ENCODE peak calls at places on chromosomes 7 and 10, in ten cellular contexts. One of them, this sample, is unnamed.

GRCh38 chr7:37377231-37377630 is 71.4 kb downstream of the ELMO1 start:
- DNase-seq in RPMI7951: no peak
- DNase-seq in brain microvascular endothelial cell: no peak
- DNase-seq in uterus: no peak
- DNase-seq in T-helper 1 cell: no peak
- DNase-seq in stimulated activated CD8-positive, alpha-beta memory T cell treated with anti-CD3 and anti-CD28 coated beads, Interleukin-7, amount 100 ng/mL, for 48 hours: no peak
- DNase-seq in memory B cell: no peak
- DNase-seq in NCI-H1105: no peak
- DNase-seq in stimulated activated CD4-positive, alpha-beta T cell treated with anti-CD3 and anti-CD28 coated beads, Interleukin-4, amount 100 ng/mL, for 48 hours: no peak
- DNase-seq in breast epithelium: no peak
- DNase-seq in this sample: no peak

GRCh38 chr10:43055991-43056567 is 20.8 kb upstream of the RET start:
- DNase-seq in stimulated activated CD8-positive, alpha-beta memory T cell treated with anti-CD3 and anti-CD28 coated beads, Interleukin-7, amount 100 ng/mL, for 48 hours: no peak
- DNase-seq in memory B cell: no peak
- DNase-seq in brain microvascular endothelial cell: no peak
- DNase-seq in NCI-H1105: no peak
- DNase-seq in RPMI7951: no peak
- DNase-seq in T-helper 1 cell: no peak
- DNase-seq in stimulated activated CD4-positive, alpha-beta T cell treated with anti-CD3 and anti-CD28 coated beads, Interleukin-4, amount 100 ng/mL, for 48 hours: no peak
- DNase-seq in breast epithelium: no peak
- DNase-seq in uterus: no peak
- DNase-seq in this sample: no peak

GRCh38 chr7:100691676-100692577 is 2.1 kb downstream of the GIGYF1 start:
- DNase-seq in T-helper 1 cell: peak
- DNase-seq in stimulated activated CD8-positive, alpha-beta memory T cell treated with anti-CD3 and anti-CD28 coated beads, Interleukin-7, amount 100 ng/mL, for 48 hours: peak
- DNase-seq in brain microvascular endothelial cell: peak
- DNase-seq in uterus: peak
- DNase-seq in NCI-H1105: peak
- DNase-seq in memory B cell: peak
- DNase-seq in breast epithelium: peak
- DNase-seq in RPMI7951: peak
- DNase-seq in stimulated activated CD4-positive, alpha-beta T cell treated with anti-CD3 and anti-CD28 coated beads, Interleukin-4, amount 100 ng/mL, for 48 hours: peak
- DNase-seq in this sample: peak

GRCh38 chr10:12337973-12338372 is 11.4 kb upstream of the CAMK1D start:
- DNase-seq in NCI-H1105: no peak
- DNase-seq in RPMI7951: peak
- DNase-seq in brain microvascular endothelial cell: no peak
- DNase-seq in T-helper 1 cell: no peak
- DNase-seq in uterus: no peak
- DNase-seq in stimulated activated CD4-positive, alpha-beta T cell treated with anti-CD3 and anti-CD28 coated beads, Interleukin-4, amount 100 ng/mL, for 48 hours: no peak
- DNase-seq in memory B cell: no peak
- DNase-seq in breast epithelium: no peak
- DNase-seq in stimulated activated CD8-positive, alpha-beta memory T cell treated with anti-CD3 and anti-CD28 coated beads, Interleukin-7, amount 100 ng/mL, for 48 hours: no peak
- DNase-seq in this sample: no peak

GRCh38 chr7:130154501-130155317 is 50.5 kb downstream of the TMEM209 start:
- DNase-seq in stimulated activated CD4-positive, alpha-beta T cell treated with anti-CD3 and anti-CD28 coated beads, Interleukin-4, amount 100 ng/mL, for 48 hours: no peak
- DNase-seq in brain microvascular endothelial cell: no peak
- DNase-seq in stimulated activated CD8-positive, alpha-beta memory T cell treated with anti-CD3 and anti-CD28 coated beads, Interleukin-7, amount 100 ng/mL, for 48 hours: no peak
- DNase-seq in RPMI7951: peak
- DNase-seq in uterus: no peak
- DNase-seq in T-helper 1 cell: no peak
- DNase-seq in NCI-H1105: peak
- DNase-seq in memory B cell: no peak
- DNase-seq in breast epithelium: no peak
- DNase-seq in this sample: no peak

GRCh38 chr7:2362385-2363088 is 7.9 kb downstream of the EIF3B start:
- DNase-seq in RPMI7951: no peak
- DNase-seq in T-helper 1 cell: no peak
- DNase-seq in breast epithelium: no peak
- DNase-seq in NCI-H1105: no peak
- DNase-seq in memory B cell: no peak
- DNase-seq in stimulated activated CD8-positive, alpha-beta memory T cell treated with anti-CD3 and anti-CD28 coated beads, Interleukin-7, amount 100 ng/mL, for 48 hours: no peak
- DNase-seq in uterus: no peak
- DNase-seq in brain microvascular endothelial cell: no peak
- DNase-seq in stimulated activated CD4-positive, alpha-beta T cell treated with anti-CD3 and anti-CD28 coated beads, Interleukin-4, amount 100 ng/mL, for 48 hours: no peak
- DNase-seq in this sample: no peak

GRCh38 chr7:5693529-5693928 is 87.9 kb downstream of the RNF216 start:
- DNase-seq in T-helper 1 cell: no peak
- DNase-seq in stimulated activated CD4-positive, alpha-beta T cell treated with anti-CD3 and anti-CD28 coated beads, Interleukin-4, amount 100 ng/mL, for 48 hours: no peak
- DNase-seq in RPMI7951: peak
- DNase-seq in breast epithelium: peak
- DNase-seq in uterus: peak
- DNase-seq in memory B cell: no peak
- DNase-seq in stimulated activated CD8-positive, alpha-beta memory T cell treated with anti-CD3 and anti-CD28 coated beads, Interleukin-7, amount 100 ng/mL, for 48 hours: no peak
- DNase-seq in brain microvascular endothelial cell: peak
- DNase-seq in NCI-H1105: no peak
- DNase-seq in this sample: peak

GRCh38 chr10:72946963-72947362 is 7.6 kb downstream of the PLA2G12B start:
- DNase-seq in uterus: no peak
- DNase-seq in T-helper 1 cell: no peak
- DNase-seq in memory B cell: no peak
- DNase-seq in stimulated activated CD8-positive, alpha-beta memory T cell treated with anti-CD3 and anti-CD28 coated beads, Interleukin-7, amount 100 ng/mL, for 48 hours: no peak
- DNase-seq in brain microvascular endothelial cell: no peak
- DNase-seq in RPMI7951: no peak
- DNase-seq in stimulated activated CD4-positive, alpha-beta T cell treated with anti-CD3 and anti-CD28 coated beads, Interleukin-4, amount 100 ng/mL, for 48 hours: no peak
- DNase-seq in NCI-H1105: no peak
- DNase-seq in breast epithelium: no peak
- DNase-seq in this sample: no peak

GRCh38 chr10:108375691-108376090 is 1211.2 kb upstream of the SORCS1 start:
- DNase-seq in uterus: no peak
- DNase-seq in NCI-H1105: no peak
- DNase-seq in stimulated activated CD8-positive, alpha-beta memory T cell treated with anti-CD3 and anti-CD28 coated beads, Interleukin-7, amount 100 ng/mL, for 48 hours: no peak
- DNase-seq in stimulated activated CD4-positive, alpha-beta T cell treated with anti-CD3 and anti-CD28 coated beads, Interleukin-4, amount 100 ng/mL, for 48 hours: no peak
- DNase-seq in RPMI7951: peak
- DNase-seq in memory B cell: no peak
- DNase-seq in T-helper 1 cell: no peak
- DNase-seq in breast epithelium: no peak
- DNase-seq in brain microvascular endothelial cell: no peak
- DNase-seq in this sample: no peak

GRCh38 chr7:116673504-116673865 is 1.5 kb downstream of the MET start:
- DNase-seq in T-helper 1 cell: no peak
- DNase-seq in RPMI7951: no peak
- DNase-seq in uterus: no peak
- DNase-seq in stimulated activated CD8-positive, alpha-beta memory T cell treated with anti-CD3 and anti-CD28 coated beads, Interleukin-7, amount 100 ng/mL, for 48 hours: no peak
- DNase-seq in NCI-H1105: no peak
- DNase-seq in brain microvascular endothelial cell: no peak
- DNase-seq in memory B cell: no peak
- DNase-seq in stimulated activated CD4-positive, alpha-beta T cell treated with anti-CD3 and anti-CD28 coated beads, Interleukin-4, amount 100 ng/mL, for 48 hours: no peak
- DNase-seq in breast epithelium: no peak
- DNase-seq in this sample: no peak

GRCh38 chr7:67962863-67963262 is 966.2 kb downstream of the TYW1 start:
- DNase-seq in stimulated activated CD8-positive, alpha-beta memory T cell treated with anti-CD3 and anti-CD28 coated beads, Interleukin-7, amount 100 ng/mL, for 48 hours: no peak
- DNase-seq in stimulated activated CD4-positive, alpha-beta T cell treated with anti-CD3 and anti-CD28 coated beads, Interleukin-4, amount 100 ng/mL, for 48 hours: no peak
- DNase-seq in brain microvascular endothelial cell: no peak
- DNase-seq in RPMI7951: no peak
- DNase-seq in uterus: no peak
- DNase-seq in breast epithelium: no peak
- DNase-seq in NCI-H1105: no peak
- DNase-seq in memory B cell: no peak
- DNase-seq in T-helper 1 cell: no peak
- DNase-seq in this sample: no peak

GRCh38 chr10:52313350-52314006 is 603 bp upstream of the DKK1 start:
- DNase-seq in uterus: no peak
- DNase-seq in stimulated activated CD8-positive, alpha-beta memory T cell treated with anti-CD3 and anti-CD28 coated beads, Interleukin-7, amount 100 ng/mL, for 48 hours: no peak
- DNase-seq in stimulated activated CD4-positive, alpha-beta T cell treated with anti-CD3 and anti-CD28 coated beads, Interleukin-4, amount 100 ng/mL, for 48 hours: no peak
- DNase-seq in brain microvascular endothelial cell: peak
- DNase-seq in memory B cell: no peak
- DNase-seq in T-helper 1 cell: no peak
- DNase-seq in RPMI7951: no peak
- DNase-seq in breast epithelium: no peak
- DNase-seq in NCI-H1105: no peak
- DNase-seq in this sample: no peak

GRCh38 chr10:132130286-132131265 is 56.2 kb upstream of the DPYSL4 start:
- DNase-seq in stimulated activated CD8-positive, alpha-beta memory T cell treated with anti-CD3 and anti-CD28 coated beads, Interleukin-7, amount 100 ng/mL, for 48 hours: no peak
- DNase-seq in RPMI7951: no peak
- DNase-seq in brain microvascular endothelial cell: no peak
- DNase-seq in uterus: no peak
- DNase-seq in breast epithelium: no peak
- DNase-seq in stimulated activated CD4-positive, alpha-beta T cell treated with anti-CD3 and anti-CD28 coated beads, Interleukin-4, amount 100 ng/mL, for 48 hours: no peak
- DNase-seq in T-helper 1 cell: no peak
- DNase-seq in NCI-H1105: no peak
- DNase-seq in memory B cell: no peak
- DNase-seq in this sample: no peak

GRCh38 chr10:31484407-31485135 is 165.6 kb downstream of the ZEB1 start:
- DNase-seq in RPMI7951: no peak
- DNase-seq in breast epithelium: no peak
- DNase-seq in brain microvascular endothelial cell: no peak
- DNase-seq in stimulated activated CD4-positive, alpha-beta T cell treated with anti-CD3 and anti-CD28 coated beads, Interleukin-4, amount 100 ng/mL, for 48 hours: no peak
- DNase-seq in stimulated activated CD8-positive, alpha-beta memory T cell treated with anti-CD3 and anti-CD28 coated beads, Interleukin-7, amount 100 ng/mL, for 48 hours: no peak
- DNase-seq in uterus: no peak
- DNase-seq in T-helper 1 cell: no peak
- DNase-seq in memory B cell: no peak
- DNase-seq in NCI-H1105: no peak
- DNase-seq in this sample: no peak

GRCh38 chr10:132497788-132498561 is 39.6 kb upstream of the INPP5A start:
- DNase-seq in stimulated activated CD8-positive, alpha-beta memory T cell treated with anti-CD3 and anti-CD28 coated beads, Interleukin-7, amount 100 ng/mL, for 48 hours: no peak
- DNase-seq in breast epithelium: no peak
- DNase-seq in NCI-H1105: no peak
- DNase-seq in RPMI7951: peak
- DNase-seq in brain microvascular endothelial cell: no peak
- DNase-seq in stimulated activated CD4-positive, alpha-beta T cell treated with anti-CD3 and anti-CD28 coated beads, Interleukin-4, amount 100 ng/mL, for 48 hours: no peak
- DNase-seq in memory B cell: no peak
- DNase-seq in T-helper 1 cell: no peak
- DNase-seq in uterus: peak
- DNase-seq in this sample: no peak